ENCODE peak calls at places on chromosomes 4 and X, in six cellular contexts. O is lung, L is astrocyte, E is body of pancreas, D is fibroblast of mammary gland, A is WERI-Rb-1. J is an unnamed sample.

GRCh38 chr4:33088713-33089112 is 2368.5 kb downstream of the PCDH7 start:
- DNase-seq in D (peak), L (no peak), E (no peak), O (no peak), A (no peak), J (peak)

GRCh38 chrX:100449696-100450606 is 39.9 kb upstream of the PCDH19 start:
- DNase-seq in E (no peak), A (no peak), O (no peak), D (no peak), L (no peak), J (peak)

GRCh38 chr4:113052379-113052951 is 3.0 kb downstream of the ANK2 start:
- DNase-seq in L (peak), O (no peak), A (no peak), D (peak), E (no peak), J (peak)

GRCh38 chr4:173573286-173573685 is 43.3 kb upstream of the HAND2 start:
- DNase-seq in L (no peak), A (no peak), E (no peak), D (no peak), O (no peak), J (no peak)

GRCh38 chr4:8125526-8126056 is 33.0 kb downstream of the ABLIM2 start:
- DNase-seq in O (no peak), E (no peak), A (no peak), D (no peak), L (no peak), J (no peak)

GRCh38 chr4:76087007-76087769 is 12.7 kb downstream of the ART3 start:
- DNase-seq in A (peak), E (peak), L (peak), D (peak), O (no peak), J (peak)

GRCh38 chrX:8749697-8750096 is 17.8 kb upstream of the ANOS1 start:
- DNase-seq in E (no peak), L (no peak), O (no peak), A (no peak), D (no peak), J (no peak)

GRCh38 chrX:70452143-70452733 is 7.6 kb downstream of the DLG3 start:
- DNase-seq in L (no peak), D (peak), E (peak), A (peak), O (peak), J (peak)

GRCh38 chrX:101415180-101416130 is 7.4 kb downstream of the HNRNPH2 start:
- DNase-seq in L (peak), O (peak), E (peak), A (peak), D (peak), J (peak)

GRCh38 chr4:21765810-21766407 is 182.7 kb downstream of the KCNIP4 start:
- DNase-seq in O (no peak), E (peak), D (peak), A (peak), L (no peak), J (peak)

GRCh38 chr4:11647433-11647832 is 218.7 kb upstream of the HS3ST1 start:
- DNase-seq in L (no peak), D (no peak), O (no peak), E (no peak), A (no peak), J (no peak)

GRCh38 chr4:6478546-6479220 is 6.3 kb upstream of the PPP2R2C start:
- DNase-seq in E (no peak), D (no peak), A (no peak), O (no peak), L (no peak), J (no peak)

GRCh38 chrX:1323315-1323714 is 13.3 kb upstream of the IL3RA start:
- DNase-seq in L (no peak), D (no peak), E (peak), A (peak), O (peak), J (peak)

GRCh38 chr4:78513411-78513975 is 38.1 kb upstream of the ANXA3 start:
- DNase-seq in O (no peak), A (no peak), D (no peak), L (no peak), E (no peak), J (no peak)

GRCh38 chr4:64584981-64585557 is 175.8 kb upstream of the TECRL start:
- DNase-seq in A (peak), D (peak), O (no peak), E (peak), L (peak), J (peak)

GRCh38 chr4:36244257-36245084 is at the start of gene ARAP2:
- DNase-seq in A (peak), E (peak), L (peak), D (peak), O (peak), J (peak)

GRCh38 chr4:174023641-174024040 is 259.8 kb downstream of the FBXO8 start:
- DNase-seq in D (peak), L (no peak), A (no peak), E (no peak), O (no peak), J (no peak)

GRCh38 chr4:27057053-27057452 is 196.4 kb downstream of the STIM2 start:
- DNase-seq in O (no peak), A (no peak), L (no peak), D (no peak), E (no peak), J (no peak)

GRCh38 chrX:107825698-107826285 is at the start of gene MID2:
- DNase-seq in A (peak), D (peak), E (peak), L (peak), O (peak), J (peak)

GRCh38 chr4:100208459-100208858 is 18.2 kb upstream of the DDIT4L start:
- DNase-seq in E (no peak), D (peak), O (no peak), L (no peak), A (no peak), J (no peak)

GRCh38 chr4:185782523-185782922 is 29.5 kb downstream of the SORBS2 start:
- DNase-seq in E (no peak), O (no peak), L (peak), D (peak), A (no peak), J (peak)

GRCh38 chrX:21975827-21976226 is 35.3 kb downstream of the SMS start:
- DNase-seq in D (peak), O (no peak), E (no peak), A (no peak), L (peak), J (peak)
- TF ChIP-seq CTCF in D (peak), O (no peak), E (no peak), A (no peak), L (peak), J (peak)

GRCh38 chrX:18789916-18790315 is 82.5 kb downstream of the PPEF1 start:
- DNase-seq in L (no peak), A (no peak), O (no peak), E (no peak), D (peak), J (no peak)
- TF ChIP-seq CTCF in L (no peak), A (no peak), O (no peak), E (no peak), D (no peak), J (no peak)

DNA sequence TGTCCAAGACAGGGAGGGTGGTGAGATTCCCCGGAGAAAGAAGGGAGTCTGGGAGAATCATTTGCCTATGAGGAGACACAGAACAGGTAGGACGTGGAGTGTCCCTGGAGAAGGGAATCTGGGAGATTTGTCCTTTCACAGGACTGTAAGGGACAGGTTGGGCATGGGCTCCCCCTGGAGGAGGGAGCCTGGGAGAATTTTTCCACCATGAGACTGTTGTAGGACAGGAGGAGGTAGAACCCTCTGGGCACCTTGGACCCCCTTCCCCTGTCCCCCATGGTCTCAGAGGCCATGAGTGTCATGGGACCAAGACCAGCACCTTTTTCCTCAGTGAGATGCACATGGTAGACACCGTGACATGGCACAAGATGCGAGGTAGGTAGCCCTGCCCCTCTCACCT is 2.8 kb downstream of the PORCN start:
- DNase-seq in L (no peak), D (no peak), E (peak), O (no peak), A (peak), J (no peak)
- TF ChIP-seq CTCF in L (no peak), D (peak), E (no peak), O (no peak), A (peak), J (peak)

GRCh38 chrX:138745215-138745614 is 33.7 kb upstream of the FGF13 start:
- DNase-seq in L (peak), D (peak), E (peak), O (peak), A (peak), J (peak)

GRCh38 chrX:138748480-138748879 is 37.0 kb upstream of the FGF13 start:
- DNase-seq in E (no peak), A (no peak), L (no peak), D (peak), O (no peak), J (peak)
- TF ChIP-seq CTCF in E (peak), A (peak), L (peak), D (peak), O (peak), J (peak)

GRCh38 chr4:69156913-69157312 is 57.6 kb downstream of the UGT2B11 start:
- DNase-seq in E (no peak), O (no peak), A (peak), D (peak), L (no peak), J (peak)
- TF ChIP-seq CTCF in E (no peak), O (no peak), A (peak), D (peak), L (no peak), J (peak)